ENCODE peak calls at places on chromosomes 6 and 20, in seven cellular contexts. N is trophoblast cell, Y is neuronal stem cell, T is mesendoderm, X is IMR-90, O is mesenchymal stem cell, B is H1. P is an unnamed sample.

GRCh38 chr6:165487347-165487746 is 175.7 kb downstream of the PDE10A start:
- DNase-seq in N (no peak), Y (no peak), T (no peak), X (peak), O (no peak), B (no peak), P (no peak)

GRCh38 chr20:10536531-10536930 is 101.4 kb downstream of the SLX4IP start:
- DNase-seq in N (no peak), Y (no peak), T (peak), X (peak), O (no peak), B (peak), P (peak)

GRCh38 chr6:45922728-45923351 is 92.8 kb downstream of the CLIC5 start:
- DNase-seq in N (peak), Y (peak), T (peak), X (peak), O (peak), B (peak), P (peak)

GRCh38 chr6:107561325-107561724 is 71.4 kb downstream of the SOBP start:
- DNase-seq in N (no peak), Y (no peak), T (no peak), X (no peak), O (no peak), B (no peak), P (no peak)

GRCh38 chr6:168309183-168309582 is 10.4 kb downstream of the DACT2 start:
- DNase-seq in N (no peak), Y (no peak), T (no peak), X (no peak), O (no peak), B (no peak), P (no peak)

GRCh38 chr6:6695711-6696048 is 107.2 kb downstream of the LY86 start:
- DNase-seq in N (no peak), Y (no peak), T (no peak), X (no peak), O (no peak), B (no peak), P (no peak)

GRCh38 chr6:128513878-128514277 is 6.5 kb downstream of the PTPRK start:
- DNase-seq in N (no peak), Y (no peak), T (no peak), X (no peak), O (no peak), B (no peak), P (no peak)

GRCh38 chr6:13916230-13916944 is 8.4 kb upstream of the RNF182 start:
- DNase-seq in N (no peak), Y (no peak), T (no peak), X (peak), O (no peak), B (no peak), P (no peak)

GRCh38 chr6:501891-502601 is 110.5 kb downstream of the IRF4 start:
- DNase-seq in N (no peak), Y (no peak), T (peak), X (no peak), O (peak), B (no peak), P (no peak)

GRCh38 chr20:17625246-17626051 is 55.6 kb downstream of the DSTN start:
- DNase-seq in N (no peak), Y (no peak), T (no peak), X (no peak), O (no peak), B (no peak), P (no peak)

GRCh38 chr6:15493437-15494168 is 169.2 kb downstream of the DTNBP1 start:
- DNase-seq in N (no peak), Y (no peak), T (peak), X (peak), O (peak), B (no peak), P (peak)

GRCh38 chr6:19757036-19757435 is 80.1 kb upstream of the ID4 start:
- DNase-seq in N (no peak), Y (no peak), T (peak), X (peak), O (no peak), B (no peak), P (no peak)

GRCh38 chr6:166904101-166904746 is 52.1 kb downstream of the RNASET2 start:
- DNase-seq in N (no peak), Y (peak), T (peak), X (peak), O (no peak), B (no peak), P (peak)

GRCh38 chr6:30789606-30790005 is 45.3 kb upstream of the IER3 start:
- DNase-seq in N (no peak), Y (no peak), T (no peak), X (no peak), O (no peak), B (no peak), P (no peak)

GRCh38 chr6:30790734-30791383 is 46.5 kb upstream of the IER3 start:
- DNase-seq in N (no peak), Y (no peak), T (no peak), X (no peak), O (no peak), B (no peak), P (peak)

GRCh38 chr6:30798501-30798900 is 54.2 kb upstream of the IER3 start:
- DNase-seq in N (no peak), Y (no peak), T (no peak), X (peak), O (no peak), B (no peak), P (no peak)

GRCh38 chr6:30795549-30796293 is 51.4 kb upstream of the IER3 start:
- DNase-seq in N (no peak), Y (no peak), T (no peak), X (no peak), O (no peak), B (no peak), P (no peak)

GRCh38 chr6:30793521-30794194 is 49.3 kb upstream of the IER3 start:
- DNase-seq in N (no peak), Y (no peak), T (no peak), X (peak), O (peak), B (no peak), P (no peak)
- H2AK5ac ChIP-seq in N (no peak), Y (no peak), T (no peak), X (peak), O (no peak), B (no peak), P (no peak)

GRCh38 chr20:57244221-57244585 is 22.2 kb downstream of the BMP7 start:
- DNase-seq in N (no peak), Y (no peak), T (no peak), X (no peak), O (no peak), B (no peak), P (no peak)
- H2BK120ac ChIP-seq in N (no peak), Y (no peak), T (no peak), X (no peak), O (no peak), B (no peak), P (no peak)

GRCh38 chr6:133544419-133544818 is 303.3 kb downstream of the EYA4 start:
- DNase-seq in N (no peak), Y (no peak), T (no peak), X (no peak), O (no peak), B (no peak), P (no peak)

GRCh38 chr6:133542056-133542821 is 301.1 kb downstream of the EYA4 start:
- DNase-seq in N (no peak), Y (no peak), T (no peak), X (peak), O (no peak), B (no peak), P (no peak)

GRCh38 chr6:133546098-133546497 is 304.9 kb downstream of the EYA4 start:
- DNase-seq in N (no peak), Y (no peak), T (no peak), X (peak), O (peak), B (no peak), P (no peak)

DNA sequence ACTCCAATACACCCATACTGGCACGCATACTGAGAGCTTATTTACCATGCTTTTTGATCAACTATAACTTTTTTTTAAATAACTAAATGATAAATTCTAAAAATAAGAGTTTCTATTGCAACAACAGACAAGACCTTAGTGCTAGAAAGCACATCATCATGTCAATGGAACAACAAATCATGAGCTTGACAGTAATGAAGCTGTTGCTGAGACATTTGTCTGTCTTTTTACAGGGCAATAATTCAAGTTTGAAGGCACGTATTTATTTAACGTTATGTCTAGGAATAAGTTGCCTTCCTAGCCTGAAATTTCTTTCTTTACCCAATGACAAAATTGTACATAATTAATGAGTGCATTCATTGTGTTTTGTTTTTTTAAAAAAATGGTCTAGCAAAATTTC is 299.2 kb downstream of the EYA4 start:
- DNase-seq in N (no peak), Y (no peak), T (no peak), X (no peak), O (no peak), B (no peak), P (no peak)
- H3K18ac ChIP-seq in N (no peak), Y (no peak), T (no peak), X (peak), O (no peak), B (no peak), P (no peak)

DNA sequence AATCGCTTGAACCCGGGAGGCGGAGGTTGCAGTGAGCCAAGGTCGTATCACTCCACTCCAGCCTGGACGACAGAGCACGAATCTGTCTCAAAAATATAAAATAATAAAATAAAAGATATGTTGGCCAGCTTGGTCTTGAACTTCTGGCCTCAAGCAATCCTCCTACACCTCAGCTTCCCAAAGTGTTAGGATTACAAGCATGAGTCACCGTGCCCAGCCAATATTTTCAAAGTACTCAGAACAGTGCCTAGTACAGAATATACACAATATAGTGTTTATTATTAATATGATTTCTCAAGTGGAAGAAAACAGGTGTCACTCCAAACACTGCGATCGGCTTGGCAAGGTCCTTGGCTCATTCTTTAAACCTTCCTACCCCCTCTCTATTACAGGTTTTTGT is 3.1 kb downstream of the FAM210B start:
- DNase-seq in N (no peak), Y (no peak), T (no peak), X (no peak), O (no peak), B (no peak), P (no peak)
- H2AK5ac ChIP-seq in N (no peak), Y (no peak), T (no peak), X (no peak), O (no peak), B (no peak), P (no peak)

GRCh38 chr6:68774843-68775242 is 139.8 kb downstream of the ADGRB3 start:
- DNase-seq in N (no peak), Y (no peak), T (no peak), X (no peak), O (no peak), B (no peak), P (no peak)

GRCh38 chr6:68779366-68779765 is 144.3 kb downstream of the ADGRB3 start:
- DNase-seq in N (no peak), Y (no peak), T (no peak), X (no peak), O (no peak), B (no peak), P (no peak)

GRCh38 chr6:68776382-68776781 is 141.3 kb downstream of the ADGRB3 start:
- DNase-seq in N (no peak), Y (no peak), T (no peak), X (no peak), O (no peak), B (no peak), P (no peak)

GRCh38 chr6:68778356-68779020 is 143.4 kb downstream of the ADGRB3 start:
- DNase-seq in N (no peak), Y (peak), T (peak), X (peak), O (peak), B (peak), P (peak)

GRCh38 chr6:68777956-68778355 is 142.9 kb downstream of the ADGRB3 start:
- DNase-seq in N (no peak), Y (no peak), T (no peak), X (peak), O (peak), B (no peak), P (no peak)
- H2BK120ac ChIP-seq in N (no peak), Y (no peak), T (no peak), X (no peak), O (no peak), B (no peak), P (no peak)

DNA sequence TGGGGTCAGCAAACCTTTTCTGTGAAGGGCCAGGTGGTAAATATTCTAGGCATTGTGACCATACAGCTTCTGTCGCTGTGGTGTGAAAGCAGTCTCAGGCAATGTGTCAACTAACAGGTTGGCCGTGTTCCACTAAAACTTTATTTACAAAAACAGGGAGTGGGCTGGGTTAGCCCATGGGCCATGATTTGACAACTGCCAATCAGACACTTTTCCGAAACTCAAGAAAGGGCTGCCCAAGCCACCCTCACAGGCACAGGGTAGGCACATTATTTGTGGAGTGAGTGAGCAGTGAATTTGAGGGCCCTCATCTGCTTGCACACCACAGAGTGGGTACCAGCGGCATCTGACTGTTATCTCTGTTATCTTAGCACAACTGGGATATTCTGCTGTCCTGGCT is 290.3 kb downstream of the TAF4 start:
- DNase-seq in N (no peak), Y (no peak), T (no peak), X (no peak), O (no peak), B (no peak), P (no peak)
- H3K18ac ChIP-seq in N (no peak), Y (no peak), T (no peak), X (no peak), O (no peak), B (no peak), P (no peak)

GRCh38 chr6:23228439-23229024 is 659.2 kb downstream of the HDGFL1 start:
- DNase-seq in N (no peak), Y (no peak), T (no peak), X (peak), O (peak), B (no peak), P (no peak)
- H2AK5ac ChIP-seq in N (no peak), Y (no peak), T (no peak), X (no peak), O (no peak), B (no peak), P (no peak)

P was measured in H9.